ENCODE peak calls at places on chromosomes 2 and 18, in eight cellular contexts. X is fibroblast of lung, Y is pancreas, H is type B pancreatic cell, U is MCF 10A, O is colonic mucosa, Z is transverse colon, M is kidney. K is an unnamed sample.

GRCh38 chr2:110105608-110106467 is 9.8 kb downstream of the MALL start:
- DNase-seq in H (peak; percentile 68), Y (no peak), Z (peak; percentile 82), U (peak; percentile 84), M (no peak), X (peak; percentile 90), O (peak; percentile 82), K (peak; percentile 84)

GRCh38 chr2:226661789-226662545 is 137.7 kb downstream of the IRS1 start:
- DNase-seq in X (peak; percentile 99), Z (no peak), O (no peak), Y (no peak), U (peak; percentile 94), H (no peak), M (peak; percentile 82), K (peak; percentile 58)

GRCh38 chr18:68940754-68941153 is 142.9 kb downstream of the CCDC102B start:
- DNase-seq in Z (no peak), M (no peak), Y (no peak), H (no peak), O (no peak), U (no peak), X (no peak), K (no peak)

GRCh38 chr2:197571622-197572271 is 55.9 kb downstream of the MOB4 start:
- DNase-seq in U (peak; percentile 9), O (no peak), M (no peak), Z (no peak), H (no peak), X (peak; percentile 44), Y (no peak), K (no peak)

GRCh38 chr18:8657050-8657820 is 48.0 kb downstream of the RAB12 start:
- DNase-seq in Z (no peak), M (no peak), U (no peak), O (no peak), X (no peak), H (no peak), Y (no peak), K (no peak)

GRCh38 chr2:223944704-223945531 is at the start of gene WDFY1:
- DNase-seq in U (peak; percentile 79), Y (peak; percentile 95), X (peak; percentile 88), Z (peak; percentile 92), O (peak; percentile 87), M (peak; percentile 96), H (peak; percentile 91), K (peak; percentile 90)

GRCh38 chr2:163207706-163208370 is 369.3 kb upstream of the KCNH7 start:
- DNase-seq in X (no peak), M (peak; percentile 35), H (no peak), Z (no peak), Y (no peak), O (no peak), U (peak; percentile 47), K (no peak)

GRCh38 chr2:128469875-128470274 is 151.2 kb upstream of the HS6ST1 start:
- DNase-seq in Y (no peak), O (peak; percentile 8), Z (no peak), X (no peak), U (no peak), M (no peak), H (peak; percentile 32), K (no peak)

GRCh38 chr18:44835555-44836156 is 155.0 kb downstream of the SETBP1 start:
- DNase-seq in Y (no peak), U (no peak), X (no peak), Z (no peak), M (no peak), H (no peak), O (no peak), K (no peak)

GRCh38 chr2:29113027-29113686 is 2.1 kb upstream of the CLIP4 start:
- DNase-seq in U (no peak), X (peak; percentile 95), O (no peak), H (no peak), M (no peak), Z (no peak), Y (no peak), K (peak; percentile 40)

GRCh38 chr2:42922790-42923631 is 130.6 kb upstream of the HAAO start:
- DNase-seq in X (peak; percentile 94), Z (no peak), O (no peak), H (no peak), M (no peak), U (peak; percentile 76), Y (no peak), K (no peak)

GRCh38 chr2:57205241-57205640 is 841.4 kb upstream of the VRK2 start:
- DNase-seq in H (no peak), O (no peak), U (no peak), Z (no peak), M (no peak), X (no peak), Y (no peak), K (no peak)

GRCh38 chr2:118667964-118668363 is 179.5 kb downstream of the EN1 start:
- DNase-seq in U (no peak), Y (no peak), Z (no peak), M (no peak), X (peak; percentile 96), O (no peak), H (no peak), K (no peak)

GRCh38 chr2:16280081-16280480 is 339.7 kb downstream of the MYCN start:
- DNase-seq in U (no peak), Y (no peak), X (no peak), M (no peak), Z (no peak), O (no peak), H (no peak), K (no peak)

GRCh38 chr2:88117976-88118375 is 9.9 kb downstream of the FABP1 start:
- DNase-seq in U (no peak), X (no peak), Z (no peak), M (no peak), H (no peak), Y (no peak), O (no peak), K (no peak)

GRCh38 chr2:84963692-84964405 is 7.1 kb upstream of the KCMF1 start:
- DNase-seq in Z (no peak), M (no peak), Y (no peak), O (no peak), X (peak; percentile 85), H (no peak), U (peak; percentile 87), K (no peak)

GRCh38 chr2:237027712-237028029 is 58.0 kb upstream of the COPS8 start:
- DNase-seq in Y (no peak), H (no peak), U (no peak), M (no peak), O (no peak), X (no peak), Z (no peak), K (no peak)

GRCh38 chr2:33022395-33022985 is 75.7 kb downstream of the LTBP1 start:
- DNase-seq in Y (no peak), Z (no peak), U (no peak), M (no peak), X (no peak), H (no peak), O (no peak), K (no peak)

GRCh38 chr18:59881728-59882685 is 17.8 kb upstream of the PMAIP1 start:
- DNase-seq in Y (no peak), U (no peak), Z (peak; percentile 52), M (no peak), O (peak; percentile 53), X (peak; percentile 82), H (no peak), K (no peak)

GRCh38 chr2:855177-855576 is 95.5 kb upstream of the SNTG2 start:
- DNase-seq in U (no peak), Z (no peak), H (no peak), M (no peak), O (no peak), X (no peak), Y (no peak), K (no peak)

GRCh38 chr2:29050591-29050990 is 23.7 kb downstream of the PCARE start:
- DNase-seq in X (no peak), M (no peak), U (no peak), H (no peak), Z (no peak), O (no peak), Y (no peak), K (no peak)

GRCh38 chr18:21853020-21853419 is 112.4 kb downstream of the MIB1 start:
- DNase-seq in H (no peak), M (no peak), X (peak; percentile 16), Z (no peak), U (no peak), O (no peak), Y (no peak), K (no peak)

GRCh38 chr18:13273800-13274199 is 55.2 kb downstream of the LDLRAD4 start:
- DNase-seq in Z (no peak), Y (no peak), O (no peak), M (no peak), U (no peak), H (peak; percentile 31), X (no peak), K (no peak)

GRCh38 chr18:34840416-34840815 is 130.3 kb downstream of the DTNA start:
- DNase-seq in H (no peak), U (peak; percentile 5), O (no peak), X (peak; percentile 17), Y (no peak), M (no peak), Z (no peak), K (no peak)
- TF ChIP-seq CTCF in H (no peak), U (no peak), O (no peak), X (no peak), Y (no peak), M (no peak), Z (no peak), K (no peak)

GRCh38 chr2:125516496-125517109 is 1139.4 kb upstream of the GYPC start:
- DNase-seq in Y (no peak), U (peak; percentile 47), H (no peak), Z (no peak), M (no peak), X (no peak), O (peak; percentile 19), K (no peak)
- TF ChIP-seq CTCF in Y (no peak), U (peak; percentile 59), H (peak; percentile 70), Z (peak; percentile 38), M (peak; percentile 44), X (peak; percentile 49), O (peak; percentile 46), K (peak; percentile 22)

GRCh38 chr2:12716250-12717190 is at the start of gene TRIB2:
- DNase-seq in H (peak; percentile 89), X (peak; percentile 92), M (peak; percentile 97), U (peak; percentile 82), O (peak; percentile 74), Z (peak; percentile 84), Y (peak; percentile 90), K (peak; percentile 82)
- TF ChIP-seq CTCF in H (peak; percentile 37), X (no peak), M (no peak), U (no peak), O (no peak), Z (no peak), Y (no peak), K (no peak)

DNA sequence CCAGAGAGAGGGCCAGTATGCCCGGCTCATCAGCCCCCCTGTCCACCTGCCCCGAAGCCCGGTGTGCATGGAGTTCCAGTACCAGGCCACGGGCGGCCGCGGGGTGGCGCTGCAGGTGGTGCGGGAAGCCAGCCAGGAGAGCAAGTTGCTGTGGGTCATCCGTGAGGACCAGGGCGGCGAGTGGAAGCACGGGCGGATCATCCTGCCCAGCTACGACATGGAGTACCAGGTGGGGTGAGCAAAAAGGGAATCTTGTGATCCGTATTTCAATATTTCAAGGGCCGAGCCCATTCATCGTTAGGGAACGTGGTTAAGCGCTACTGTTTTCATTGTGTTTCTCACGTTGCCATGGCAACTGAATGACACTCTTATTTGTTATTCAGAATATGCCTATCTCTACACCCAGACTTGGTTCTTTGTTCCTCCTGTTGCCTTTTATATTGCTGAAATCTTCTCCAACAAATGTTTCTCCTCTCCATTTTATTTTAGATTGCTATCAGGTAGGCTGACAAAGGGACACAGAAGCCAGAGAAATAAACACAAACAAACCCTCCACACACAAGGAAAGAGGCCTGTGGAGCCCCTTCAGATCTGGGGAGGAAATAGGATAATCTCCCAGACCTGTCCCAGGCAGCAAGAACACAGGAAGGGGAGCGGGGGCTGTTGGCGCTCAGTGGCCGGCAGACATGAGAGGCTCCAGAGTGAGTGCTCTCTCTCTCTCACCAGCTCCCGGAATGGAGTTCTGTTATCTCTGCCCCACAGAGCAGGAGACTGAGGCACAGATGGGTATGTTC is 81.6 kb downstream of the NRP2 start:
- DNase-seq in O (peak; percentile 74), U (no peak), H (peak; percentile 79), Z (peak; percentile 72), X (peak; percentile 95), M (peak; percentile 76), Y (peak; percentile 81), K (peak; percentile 40)
- TF ChIP-seq CTCF in O (peak; percentile 56), U (no peak), H (peak; percentile 83), Z (peak; percentile 79), X (peak; percentile 56), M (peak; percentile 7), Y (peak; percentile 24), K (peak; percentile 27)

K was measured in Calu3.